ENCODE peak calls at places on chromosomes 5 and 9, in six cellular contexts. X is DND-41, Z is colonic mucosa, Q is mesenchymal stem cell, Y is breast epithelium, J is sigmoid colon. F is an unnamed sample.
A peak's percentile ranks its signal among the peaks of the same experiment; 100 is the strongest.

GRCh38 chr5:1550287-1551076 is 26.7 kb upstream of the LPCAT1 start:
- DNase-seq in Q (no peak), X (no peak), Z (peak; percentile 19), J (peak; percentile 34), Y (peak; percentile 13), F (peak; percentile 42)

GRCh38 chr5:142547445-142548374 is 138.2 kb downstream of the FGF1 start:
- DNase-seq in X (no peak), Y (no peak), Q (no peak), Z (no peak), J (no peak), F (no peak)

GRCh38 chr5:36607838-36608783 is 1.7 kb downstream of the SLC1A3 start:
- DNase-seq in Z (no peak), Q (peak; percentile 6), J (no peak), X (no peak), Y (no peak), F (no peak)

GRCh38 chr9:22954550-22954949 is 507.9 kb downstream of the DMRTA1 start:
- DNase-seq in Z (no peak), Y (no peak), J (no peak), Q (no peak), X (no peak), F (no peak)

GRCh38 chr5:84549054-84549453 is 164.4 kb upstream of the EDIL3 start:
- DNase-seq in Y (no peak), Z (no peak), J (no peak), Q (no peak), X (no peak), F (no peak)

GRCh38 chr9:91160181-91160580 is 201.5 kb downstream of the AUH start:
- DNase-seq in X (no peak), Q (no peak), Y (no peak), J (no peak), Z (no peak), F (peak; percentile 77)

GRCh38 chr9:124652203-124652992 is 118.7 kb downstream of the NR6A1 start:
- DNase-seq in J (no peak), Z (no peak), Q (peak; percentile 94), X (no peak), Y (no peak), F (no peak)

GRCh38 chr5:126519637-126520592 is 75.1 kb downstream of the ALDH7A1 start:
- DNase-seq in Z (peak; percentile 28), X (no peak), Q (peak; percentile 62), J (peak; percentile 87), Y (no peak), F (peak; percentile 90)

GRCh38 chr5:103178167-103178566 is 58.1 kb downstream of the PPIP5K2 start:
- DNase-seq in Y (no peak), Z (no peak), X (no peak), Q (no peak), J (no peak), F (no peak)

GRCh38 chr5:81400375-81400774 is 6.4 kb upstream of the ACOT12 start:
- DNase-seq in X (no peak), Q (no peak), J (no peak), Y (no peak), Z (no peak), F (no peak)

GRCh38 chr5:3124410-3124809 is 372.9 kb upstream of the IRX2 start:
- DNase-seq in Y (no peak), X (no peak), J (no peak), Z (no peak), Q (no peak), F (peak; percentile 52)

GRCh38 chr9:114202849-114203248 is 47.5 kb downstream of the COL27A1 start:
- DNase-seq in Q (no peak), Z (no peak), J (no peak), Y (no peak), X (no peak), F (no peak)

GRCh38 chr9:36987891-36988290 is 46.2 kb downstream of the PAX5 start:
- DNase-seq in J (no peak), Q (no peak), X (no peak), Y (no peak), Z (no peak), F (no peak)

GRCh38 chr9:117779760-117780159 is 75.6 kb downstream of the TLR4 start:
- DNase-seq in Z (no peak), Q (no peak), Y (no peak), J (no peak), X (no peak), F (no peak)

GRCh38 chr5:32504923-32505596 is 60.5 kb upstream of the ZFR start:
- DNase-seq in J (peak; percentile 91), Y (peak; percentile 28), Z (peak; percentile 42), X (peak; percentile 19), Q (peak; percentile 53), F (no peak)

GRCh38 chr9:133101356-133102189 is 19.5 kb downstream of the RALGDS start:
- DNase-seq in Y (no peak), Z (no peak), X (no peak), J (peak; percentile 61), Q (no peak), F (no peak)
- H3K36me3 ChIP-seq in Y (peaks cover 22% of the 10 kb centered on the region), Z (peaks cover 43% of the 10 kb centered on the region), X (peaks cover 88% of the 10 kb centered on the region), J (peaks cover 83% of the 10 kb centered on the region), Q (peaks cover 91% of the 10 kb centered on the region), F (peaks cover 12% of the 10 kb centered on the region)

DNA sequence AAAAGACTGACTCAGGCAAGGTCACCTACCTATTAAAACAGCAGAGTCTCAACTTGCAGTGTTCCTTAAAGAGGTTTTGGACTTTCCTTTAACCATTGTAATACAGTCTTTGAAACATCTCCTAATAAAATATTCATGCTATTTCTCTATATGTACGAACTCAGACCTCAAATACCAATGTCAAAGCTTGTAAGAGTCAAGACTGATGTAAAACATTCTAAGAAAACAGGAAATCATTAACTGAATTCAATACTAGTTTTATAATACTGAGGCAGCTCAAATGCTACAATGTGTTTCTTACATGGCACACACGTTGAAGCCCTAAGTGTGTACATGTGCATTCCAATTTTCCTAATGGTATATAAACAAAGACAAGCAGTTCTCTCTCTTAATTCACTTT is 11.7 kb downstream of the PSIP1 start:
- DNase-seq in Q (no peak), X (no peak), J (no peak), Y (no peak), Z (no peak), F (no peak)
- H3K4me1 ChIP-seq in Q (peaks cover 1% of the 10 kb centered on the region), X (peaks cover 36% of the 10 kb centered on the region), J (no peaks in the 10 kb centered on the region), Y (no peaks in the 10 kb centered on the region), Z (no peaks in the 10 kb centered on the region), F (no peaks in the 10 kb centered on the region)

GRCh38 chr5:181232593-181232992 is 9.5 kb downstream of the TRIM41 start:
- DNase-seq in J (no peak), Y (no peak), X (no peak), Z (no peak), Q (no peak), F (no peak)
- H3K36me3 ChIP-seq in J (peaks cover 44% of the 10 kb centered on the region), Y (no peaks in the 10 kb centered on the region), X (peaks cover 72% of the 10 kb centered on the region), Z (peaks cover 13% of the 10 kb centered on the region), Q (peaks cover 68% of the 10 kb centered on the region), F (peaks cover 68% of the 10 kb centered on the region)

GRCh38 chr5:168227001-168227400 is 64.4 kb upstream of the WWC1 start:
- DNase-seq in Q (no peak), J (no peak), Z (no peak), X (no peak), Y (no peak), F (no peak)
- H3K4me1 ChIP-seq in Q (no peaks in the 10 kb centered on the region), J (no peaks in the 10 kb centered on the region), Z (no peaks in the 10 kb centered on the region), X (no peaks in the 10 kb centered on the region), Y (no peaks in the 10 kb centered on the region), F (peaks cover 6% of the 10 kb centered on the region)

GRCh38 chr9:93292288-93292615 is 108.3 kb downstream of the WNK2 start:
- DNase-seq in Q (no peak), Y (no peak), J (no peak), Z (no peak), X (no peak), F (no peak)

GRCh38 chr9:93291536-93292287 is 107.8 kb downstream of the WNK2 start:
- DNase-seq in J (no peak), X (no peak), Y (no peak), Z (no peak), Q (no peak), F (no peak)

GRCh38 chr9:93292664-93293328 is 108.9 kb downstream of the WNK2 start:
- DNase-seq in Z (no peak), Y (no peak), J (no peak), Q (no peak), X (no peak), F (no peak)

GRCh38 chr9:93288891-93289883 is 105.2 kb downstream of the WNK2 start:
- DNase-seq in X (no peak), Z (no peak), Y (no peak), J (no peak), Q (peak; percentile 68), F (peak; percentile 77)

GRCh38 chr9:93290495-93291434 is 106.8 kb downstream of the WNK2 start:
- DNase-seq in J (no peak), X (no peak), Z (no peak), Y (no peak), Q (no peak), F (no peak)
- H3K36me3 ChIP-seq in J (no peaks in the 10 kb centered on the region), X (no peaks in the 10 kb centered on the region), Z (no peaks in the 10 kb centered on the region), Y (no peaks in the 10 kb centered on the region), Q (no peaks in the 10 kb centered on the region), F (no peaks in the 10 kb centered on the region)

GRCh38 chr9:95081998-95082397 is 235.5 kb downstream of the FANCC start:
- DNase-seq in Y (no peak), Q (no peak), X (no peak), J (peak; percentile 64), Z (no peak), F (no peak)

GRCh38 chr9:95083086-95083768 is 234.3 kb downstream of the FANCC start:
- DNase-seq in Q (no peak), Z (no peak), Y (no peak), X (no peak), J (peak; percentile 63), F (no peak)

GRCh38 chr9:95084254-95084934 is 233.1 kb downstream of the FANCC start:
- DNase-seq in J (peak; percentile 85), Y (no peak), Q (no peak), Z (no peak), X (no peak), F (no peak)

GRCh38 chr9:95080961-95081658 is 236.4 kb downstream of the FANCC start:
- DNase-seq in Y (no peak), J (peak; percentile 64), X (no peak), Z (no peak), Q (no peak), F (no peak)

DNA sequence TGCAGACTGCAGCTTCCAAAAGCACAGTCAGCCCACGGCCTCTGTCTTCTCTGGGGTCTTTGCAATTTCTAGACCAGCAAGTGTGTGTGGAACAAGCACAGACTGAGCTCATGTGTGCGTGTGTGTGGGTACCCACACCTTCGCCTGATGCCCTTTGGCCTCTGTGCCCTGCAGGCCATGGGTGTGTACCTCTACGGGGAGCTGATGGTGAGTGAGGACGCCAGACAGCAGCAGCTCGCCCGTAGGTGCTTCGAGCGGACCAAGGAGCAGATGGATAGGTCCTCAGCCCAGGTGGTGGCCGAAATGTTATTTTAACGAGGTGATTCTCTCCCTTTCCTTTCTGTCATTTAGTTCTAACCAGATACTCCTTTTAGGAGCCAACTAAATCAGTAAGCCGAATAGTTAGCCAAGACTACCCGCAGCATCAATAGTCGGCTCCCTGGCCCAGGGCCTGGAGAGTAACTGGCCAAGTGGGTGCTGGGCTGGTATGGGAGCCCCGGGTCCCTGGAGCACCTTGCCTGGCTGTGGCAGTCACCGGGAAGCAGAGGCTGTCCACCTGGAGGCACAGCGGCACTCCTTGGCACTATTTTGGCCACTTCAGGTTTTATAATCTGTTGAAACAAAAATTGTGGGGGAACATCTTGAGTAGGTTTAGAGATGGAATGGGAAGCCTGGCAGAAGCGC is 235.0 kb downstream of the FANCC start:
- DNase-seq in Q (no peak), J (peak; percentile 60), Z (no peak), Y (no peak), X (no peak), F (no peak)
- H3K4me1 ChIP-seq in Q (peaks cover 12% of the 10 kb centered on the region), J (peaks cover 79% of the 10 kb centered on the region), Z (no peaks in the 10 kb centered on the region), Y (no peaks in the 10 kb centered on the region), X (peaks cover 4% of the 10 kb centered on the region), F (peaks cover 93% of the 10 kb centered on the region)

F was measured in vagina.